ENCODE peak calls at places on chromosome X, in nine cellular contexts. One of them, this sample, is unnamed.

GRCh38 chrX:41858161-41858775 is 65.1 kb downstream of the CASK start:
- DNase-seq in activated T-helper 2 cell treated with anti-CD3 and anti-CD28 coated beads, Interferon-gamma antibody, Interleukin-2, Interleukin-4, amounts not matched to agents 10 μg/mL and 5 μg/mL and 100 μg/mL, durations not matched to agents 14 hours and 24 hours and 36 hours: no peak
- DNase-seq in left ventricle myocardium superior: no peak
- DNase-seq in cardiac septum: no peak
- DNase-seq in foreskin fibroblast: no peak
- DNase-seq in spleen: no peak
- DNase-seq in upper lobe of right lung: no peak
- DNase-seq in uterus: no peak
- DNase-seq in OCI-LY7: no peak
- DNase-seq in this sample: no peak

GRCh38 chrX:40757058-40757457 is 21.7 kb upstream of the MED14 start:
- DNase-seq in left ventricle myocardium superior: no peak
- DNase-seq in spleen: no peak
- DNase-seq in upper lobe of right lung: no peak
- DNase-seq in activated T-helper 2 cell treated with anti-CD3 and anti-CD28 coated beads, Interferon-gamma antibody, Interleukin-2, Interleukin-4, amounts not matched to agents 10 μg/mL and 5 μg/mL and 100 μg/mL, durations not matched to agents 14 hours and 24 hours and 36 hours: no peak
- DNase-seq in uterus: no peak
- DNase-seq in foreskin fibroblast: no peak
- DNase-seq in cardiac septum: no peak
- DNase-seq in OCI-LY7: no peak
- DNase-seq in this sample: no peak

GRCh38 chrX:117327306-117327705 is 789.3 kb downstream of the KLHL13 start:
- DNase-seq in activated T-helper 2 cell treated with anti-CD3 and anti-CD28 coated beads, Interferon-gamma antibody, Interleukin-2, Interleukin-4, amounts not matched to agents 10 μg/mL and 5 μg/mL and 100 μg/mL, durations not matched to agents 14 hours and 24 hours and 36 hours: no peak
- DNase-seq in cardiac septum: no peak
- DNase-seq in foreskin fibroblast: no peak
- DNase-seq in OCI-LY7: no peak
- DNase-seq in spleen: no peak
- DNase-seq in uterus: no peak
- DNase-seq in upper lobe of right lung: no peak
- DNase-seq in left ventricle myocardium superior: no peak
- DNase-seq in this sample: no peak

GRCh38 chrX:48957477-48957826 is at the start of gene OTUD5:
- DNase-seq in upper lobe of right lung: peak; percentile 86
- DNase-seq in left ventricle myocardium superior: peak; percentile 71
- DNase-seq in spleen: peak; percentile 93
- DNase-seq in activated T-helper 2 cell treated with anti-CD3 and anti-CD28 coated beads, Interferon-gamma antibody, Interleukin-2, Interleukin-4, amounts not matched to agents 10 μg/mL and 5 μg/mL and 100 μg/mL, durations not matched to agents 14 hours and 24 hours and 36 hours: no peak
- DNase-seq in foreskin fibroblast: peak; percentile 78
- DNase-seq in OCI-LY7: peak; percentile 79
- DNase-seq in cardiac septum: no peak
- DNase-seq in uterus: no peak
- DNase-seq in this sample: no peak

GRCh38 chrX:16853537-16853936 is 16.6 kb downstream of the RBBP7 start:
- DNase-seq in cardiac septum: no peak
- DNase-seq in left ventricle myocardium superior: no peak
- DNase-seq in OCI-LY7: no peak
- DNase-seq in upper lobe of right lung: no peak
- DNase-seq in spleen: no peak
- DNase-seq in uterus: no peak
- DNase-seq in foreskin fibroblast: no peak
- DNase-seq in activated T-helper 2 cell treated with anti-CD3 and anti-CD28 coated beads, Interferon-gamma antibody, Interleukin-2, Interleukin-4, amounts not matched to agents 10 μg/mL and 5 μg/mL and 100 μg/mL, durations not matched to agents 14 hours and 24 hours and 36 hours: no peak
- DNase-seq in this sample: no peak

GRCh38 chrX:73831500-73831899 is 268.5 kb downstream of the CHIC1 start:
- DNase-seq in cardiac septum: no peak
- DNase-seq in OCI-LY7: no peak
- DNase-seq in uterus: no peak
- DNase-seq in upper lobe of right lung: no peak
- DNase-seq in left ventricle myocardium superior: no peak
- DNase-seq in spleen: no peak
- DNase-seq in foreskin fibroblast: no peak
- DNase-seq in activated T-helper 2 cell treated with anti-CD3 and anti-CD28 coated beads, Interferon-gamma antibody, Interleukin-2, Interleukin-4, amounts not matched to agents 10 μg/mL and 5 μg/mL and 100 μg/mL, durations not matched to agents 14 hours and 24 hours and 36 hours: no peak
- DNase-seq in this sample: no peak

GRCh38 chrX:17680732-17681413 is 56.4 kb upstream of the SCML1 start:
- DNase-seq in foreskin fibroblast: peak; percentile 49
- DNase-seq in spleen: no peak
- DNase-seq in uterus: no peak
- DNase-seq in upper lobe of right lung: no peak
- DNase-seq in left ventricle myocardium superior: no peak
- DNase-seq in OCI-LY7: no peak
- DNase-seq in activated T-helper 2 cell treated with anti-CD3 and anti-CD28 coated beads, Interferon-gamma antibody, Interleukin-2, Interleukin-4, amounts not matched to agents 10 μg/mL and 5 μg/mL and 100 μg/mL, durations not matched to agents 14 hours and 24 hours and 36 hours: no peak
- DNase-seq in cardiac septum: no peak
- DNase-seq in this sample: no peak

GRCh38 chrX:35098419-35098818 is 155.8 kb downstream of the FAM47B start:
- DNase-seq in cardiac septum: no peak
- DNase-seq in upper lobe of right lung: no peak
- DNase-seq in left ventricle myocardium superior: no peak
- DNase-seq in foreskin fibroblast: peak; percentile 6
- DNase-seq in spleen: no peak
- DNase-seq in activated T-helper 2 cell treated with anti-CD3 and anti-CD28 coated beads, Interferon-gamma antibody, Interleukin-2, Interleukin-4, amounts not matched to agents 10 μg/mL and 5 μg/mL and 100 μg/mL, durations not matched to agents 14 hours and 24 hours and 36 hours: no peak
- DNase-seq in OCI-LY7: no peak
- DNase-seq in uterus: no peak
- DNase-seq in this sample: no peak

This sample was measured in omental fat pad.